ENCODE peak calls at places on chromosomes 7 and 10, in nine cellular contexts. G, B, J, E, W, O, R, Y and A are unnamed samples. For H3K4me1, the result is how much of the 10 kb centered on the place peaks cover.

GRCh38 chr10:124376411-124376810 is 42.3 kb downstream of the OAT start:
- DNase-seq in G (no peak), B (peak), J (no peak), E (no peak), W (no peak), O (no peak), R (no peak), Y (no peak), A (no peak)

GRCh38 chr10:96690755-96691730 is 29.3 kb downstream of the PIK3AP1 start:
- DNase-seq in G (no peak), B (no peak), J (no peak), E (no peak), W (no peak), O (no peak), R (no peak), Y (no peak), A (no peak)

GRCh38 chr7:44388089-44388970 is 62.9 kb upstream of the CAMK2B start:
- DNase-seq in G (no peak), B (no peak), J (no peak), E (no peak), W (no peak), O (peak), R (no peak), Y (peak), A (no peak)

GRCh38 chr7:100673942-100674431 is 447 bp downstream of the GNB2 start:
- DNase-seq in G (peak), B (peak), J (peak), E (peak), W (no peak), O (no peak), R (no peak), Y (no peak), A (peak)

GRCh38 chr10:31101123-31101522 is 69.5 kb upstream of the ZNF438 start:
- DNase-seq in G (no peak), B (no peak), J (no peak), E (no peak), W (no peak), O (peak), R (no peak), Y (no peak), A (peak)

GRCh38 chr10:22681783-22682183 is 32.6 kb downstream of the PIP4K2A start:
- DNase-seq in G (no peak), B (no peak), J (no peak), E (no peak), W (no peak), O (no peak), R (no peak), Y (no peak), A (no peak)

GRCh38 chr10:17835688-17836087 is 26.5 kb downstream of the MRC1 start:
- DNase-seq in G (no peak), B (no peak), J (no peak), E (no peak), W (no peak), O (no peak), R (no peak), Y (no peak), A (no peak)

GRCh38 chr10:4280481-4281206 is 495.6 kb upstream of the KLF6 start:
- DNase-seq in G (no peak), B (no peak), J (no peak), E (peak), W (no peak), O (no peak), R (no peak), Y (no peak), A (no peak)

GRCh38 chr7:119197872-119198527 is 973.5 kb downstream of the ANKRD7 start:
- DNase-seq in G (no peak), B (no peak), J (no peak), E (no peak), W (no peak), O (peak), R (no peak), Y (no peak), A (peak)

GRCh38 chr7:74023037-74023436 is 4.9 kb upstream of the ELN start:
- DNase-seq in G (peak), B (peak), J (no peak), E (peak), W (no peak), O (peak), R (peak), Y (no peak), A (peak)

GRCh38 chr10:127376071-127376470 is 173.0 kb upstream of the NPS start:
- DNase-seq in G (no peak), B (no peak), J (no peak), E (no peak), W (no peak), O (no peak), R (no peak), Y (no peak), A (no peak)

GRCh38 chr7:2725178-2726105 is 37.4 kb downstream of the AMZ1 start:
- DNase-seq in G (peak), B (peak), J (peak), E (peak), W (no peak), O (peak), R (no peak), Y (no peak), A (no peak)

GRCh38 chr10:27637601-27638000 is 108.0 kb downstream of the MKX start:
- DNase-seq in G (no peak), B (no peak), J (no peak), E (no peak), W (no peak), O (no peak), R (no peak), Y (no peak), A (no peak)

GRCh38 chr10:4081691-4082111 is 296.7 kb upstream of the KLF6 start:
- DNase-seq in G (peak), B (no peak), J (no peak), E (peak), W (peak), O (no peak), R (no peak), Y (no peak), A (no peak)

GRCh38 chr7:107037866-107038598 is 6.5 kb upstream of the PRKAR2B start:
- DNase-seq in G (no peak), B (no peak), J (no peak), E (no peak), W (no peak), O (no peak), R (no peak), Y (no peak), A (no peak)

GRCh38 chr10:123994417-123995081 is 98.8 kb downstream of the CHST15 start:
- DNase-seq in G (peak), B (peak), J (peak), E (peak), W (peak), O (peak), R (peak), Y (peak), A (peak)

GRCh38 chr10:32929634-32930033 is 28.4 kb downstream of the ITGB1 start:
- DNase-seq in G (no peak), B (no peak), J (no peak), E (no peak), W (no peak), O (no peak), R (no peak), Y (no peak), A (no peak)

GRCh38 chr10:1659221-1659791 is 78.0 kb downstream of the ADARB2 start:
- DNase-seq in G (no peak), B (no peak), J (no peak), E (no peak), W (no peak), O (no peak), R (no peak), Y (no peak), A (no peak)

GRCh38 chr7:31134246-31135188 is 82.4 kb downstream of the ADCYAP1R1 start:
- DNase-seq in G (peak), B (peak), J (no peak), E (peak), W (peak), O (peak), R (no peak), Y (no peak), A (peak)

GRCh38 chr10:5585517-5586222 is 60.9 kb downstream of the CALML3 start:
- DNase-seq in G (no peak), B (peak), J (peak), E (no peak), W (no peak), O (no peak), R (no peak), Y (no peak), A (peak)

GRCh38 chr10:113473851-113474250 is 79.0 kb upstream of the HABP2 start:
- DNase-seq in G (no peak), B (no peak), J (no peak), E (no peak), W (no peak), O (no peak), R (no peak), Y (no peak), A (no peak)

GRCh38 chr10:102334106-102334505 is 61.4 kb upstream of the NFKB2 start:
- DNase-seq in G (peak), B (no peak), J (no peak), E (no peak), W (no peak), O (peak), R (no peak), Y (no peak), A (peak)

GRCh38 chr10:33240265-33240664 is 94.2 kb downstream of the NRP1 start:
- DNase-seq in G (no peak), B (no peak), J (no peak), E (no peak), W (no peak), O (no peak), R (no peak), Y (no peak), A (no peak)

GRCh38 chr7:17855202-17855601 is 85.1 kb downstream of the SNX13 start:
- DNase-seq in G (no peak), B (no peak), J (no peak), E (no peak), W (no peak), O (no peak), R (no peak), Y (no peak), A (no peak)

GRCh38 chr10:58023341-58024073 is 244.2 kb downstream of the IPMK start:
- DNase-seq in G (no peak), B (no peak), J (no peak), E (no peak), W (no peak), O (no peak), R (no peak), Y (no peak), A (no peak)

GRCh38 chr7:101077303-101078086 is 7.8 kb upstream of the TRIM56 start:
- DNase-seq in G (peak), B (peak), J (peak), E (peak), W (peak), O (peak), R (peak), Y (no peak), A (peak)

GRCh38 chr10:72170263-72170662 is 45.5 kb upstream of the ANAPC16 start:
- DNase-seq in G (no peak), B (no peak), J (no peak), E (no peak), W (peak), O (peak), R (no peak), Y (no peak), A (peak)

GRCh38 chr7:74042746-74043522 is 15.0 kb downstream of the ELN start:
- DNase-seq in G (no peak), B (no peak), J (no peak), E (no peak), W (no peak), O (peak), R (no peak), Y (no peak), A (peak)

GRCh38 chr10:97593423-97593822 is 3.9 kb downstream of the C10orf62 start:
- DNase-seq in G (no peak), B (no peak), J (no peak), E (no peak), W (no peak), O (no peak), R (no peak), Y (no peak), A (no peak)

GRCh38 chr7:152621426-152621825 is 54.5 kb downstream of the XRCC2 start:
- DNase-seq in G (no peak), B (no peak), J (no peak), E (no peak), W (no peak), O (no peak), R (no peak), Y (no peak), A (no peak)

GRCh38 chr7:46160861-46161260 is 239.8 kb upstream of the IGFBP3 start:
- DNase-seq in G (no peak), B (no peak), J (no peak), E (no peak), W (no peak), O (no peak), R (no peak), Y (no peak), A (no peak)

GRCh38 chr10:14604181-14605142 is 170.2 kb downstream of the FAM107B start:
- DNase-seq in G (peak), B (peak), J (peak), E (peak), W (peak), O (peak), R (peak), Y (no peak), A (peak)

GRCh38 chr7:70193514-70193913 is 595.2 kb downstream of the AUTS2 start:
- DNase-seq in G (no peak), B (no peak), J (no peak), E (no peak), W (no peak), O (no peak), R (no peak), Y (no peak), A (peak)

GRCh38 chr7:124155400-124156022 is 122.6 kb upstream of the TMEM229A start:
- DNase-seq in G (no peak), B (no peak), J (no peak), E (no peak), W (no peak), O (no peak), R (no peak), Y (no peak), A (no peak)

GRCh38 chr7:74191231-74191630 is 17.1 kb downstream of the EIF4H start:
- DNase-seq in G (no peak), B (peak), J (peak), E (peak), W (no peak), O (no peak), R (no peak), Y (no peak), A (no peak)

GRCh38 chr7:87933953-87934698 is at the start of gene ADAM22:
- DNase-seq in G (peak), B (peak), J (peak), E (peak), W (peak), O (peak), R (peak), Y (no peak), A (peak)

GRCh38 chr7:84364708-84365107 is 170.1 kb upstream of the SEMA3A start:
- DNase-seq in G (no peak), B (no peak), J (no peak), E (no peak), W (no peak), O (no peak), R (no peak), Y (no peak), A (peak)

GRCh38 chr7:141417506-141417905 is 133.7 kb upstream of the AGK start:
- DNase-seq in G (no peak), B (no peak), J (no peak), E (no peak), W (no peak), O (no peak), R (no peak), Y (no peak), A (no peak)

GRCh38 chr10:20489961-20490360 is 407.1 kb downstream of the NEBL start:
- DNase-seq in G (no peak), B (no peak), J (no peak), E (no peak), W (no peak), O (no peak), R (no peak), Y (no peak), A (no peak)

GRCh38 chr7:134991469-134992339 is 5.4 kb downstream of the AGBL3 start:
- DNase-seq in G (no peak), B (no peak), J (no peak), E (no peak), W (no peak), O (no peak), R (no peak), Y (no peak), A (no peak)

GRCh38 chr7:8144856-8145255 is 117.1 kb downstream of the ICA1 start:
- DNase-seq in G (no peak), B (no peak), J (no peak), E (no peak), W (no peak), O (no peak), R (no peak), Y (no peak), A (no peak)

GRCh38 chr7:8141070-8141469 is 120.9 kb downstream of the ICA1 start:
- DNase-seq in G (no peak), B (no peak), J (no peak), E (no peak), W (no peak), O (no peak), R (no peak), Y (no peak), A (no peak)

GRCh38 chr7:8146156-8146555 is 115.8 kb downstream of the ICA1 start:
- DNase-seq in G (no peak), B (no peak), J (no peak), E (no peak), W (no peak), O (no peak), R (no peak), Y (no peak), A (no peak)

GRCh38 chr7:8147004-8147403 is 115.0 kb downstream of the ICA1 start:
- DNase-seq in G (peak), B (no peak), J (no peak), E (no peak), W (no peak), O (no peak), R (no peak), Y (no peak), A (no peak)

DNA sequence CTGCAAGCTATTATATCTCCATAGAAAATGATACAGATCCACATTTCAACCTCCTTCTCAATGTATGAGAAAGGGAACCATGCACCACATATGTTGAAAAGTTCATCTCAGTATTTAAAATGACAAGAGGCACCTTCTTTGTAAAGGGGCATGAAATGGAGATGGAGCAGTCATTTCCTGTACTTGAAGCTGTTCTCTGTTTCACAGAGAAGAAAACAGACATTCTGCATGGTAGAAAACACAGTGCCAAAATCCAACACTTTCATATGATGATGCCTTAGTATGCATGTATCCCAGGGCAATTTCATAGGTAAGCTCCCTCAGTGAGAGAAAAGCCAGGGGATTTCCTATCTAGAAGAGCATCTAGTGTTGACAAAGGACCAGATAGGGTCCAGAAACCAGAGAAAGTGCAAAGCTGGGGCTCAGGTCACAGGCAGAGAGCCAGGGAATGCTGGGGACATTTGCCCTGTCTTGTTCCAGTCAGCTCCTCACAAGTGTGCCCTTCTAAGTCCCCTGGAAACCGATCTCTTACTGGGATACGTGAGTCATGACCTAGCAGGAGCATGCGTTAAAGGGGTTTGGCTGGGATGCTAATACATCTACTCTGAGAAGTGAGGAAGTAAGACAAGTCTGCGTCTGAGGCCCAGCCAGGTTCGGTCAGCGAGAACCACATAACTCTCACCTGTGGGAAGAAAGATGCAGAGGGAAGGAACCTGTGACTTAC is 118.7 kb downstream of the ICA1 start:
- DNase-seq in G (no peak), B (no peak), J (no peak), E (no peak), W (no peak), O (no peak), R (no peak), Y (no peak), A (no peak)
- TF ChIP-seq POLR2A in G (no peak), B (no peak), J (no peak), E (no peak), W (no peak), O (no peak), R (no peak), Y (no peak), A (no peak)

GRCh38 chr7:139370943-139371313 is 11.2 kb downstream of the LUC7L2 start:
- DNase-seq in G (no peak), B (no peak), J (no peak), E (no peak), W (no peak), O (no peak), R (no peak), Y (no peak), A (no peak)
- H3K4me1 ChIP-seq in G (under half), B (under half), J (half or more), E (under half), W (under half), O (half or more), R (under half), Y (half or more), A (half or more)

GRCh38 chr10:103918053-103918846 is at the start of gene STN1:
- DNase-seq in G (peak), B (peak), J (peak), E (peak), W (peak), O (peak), R (peak), Y (peak), A (peak)
- TF ChIP-seq CTCF in G (peak), B (no peak), J (no peak), E (peak), W (peak), O (no peak), R (no peak), Y (no peak), A (no peak)

GRCh38 chr10:94403823-94404228 is 1.5 kb downstream of the TBC1D12 start:
- DNase-seq in G (no peak), B (no peak), J (no peak), E (no peak), W (no peak), O (no peak), R (no peak), Y (no peak), A (no peak)

GRCh38 chr10:94405406-94405805 is 3.1 kb downstream of the TBC1D12 start:
- DNase-seq in G (no peak), B (no peak), J (no peak), E (no peak), W (no peak), O (no peak), R (no peak), Y (no peak), A (no peak)

GRCh38 chr10:94407668-94408067 is 5.3 kb downstream of the TBC1D12 start:
- DNase-seq in G (no peak), B (no peak), J (no peak), E (no peak), W (no peak), O (no peak), R (no peak), Y (no peak), A (no peak)

GRCh38 chr10:94402204-94403033 is at the start of gene TBC1D12:
- DNase-seq in G (peak), B (peak), J (peak), E (peak), W (peak), O (peak), R (peak), Y (peak), A (peak)

GRCh38 chr10:94403034-94403822 is 887 bp downstream of the TBC1D12 start:
- DNase-seq in G (peak), B (peak), J (peak), E (peak), W (peak), O (peak), R (peak), Y (no peak), A (peak)
- TF ChIP-seq POLR2A in G (peak), B (no peak), J (peak), E (no peak), W (no peak), O (no peak), R (no peak), Y (peak), A (no peak)

GRCh38 chr10:8045728-8046494 is 8.6 kb upstream of the GATA3 start:
- DNase-seq in G (no peak), B (no peak), J (no peak), E (no peak), W (no peak), O (no peak), R (no peak), Y (no peak), A (no peak)
- H3K4me1 ChIP-seq in G (under half), B (under half), J (half or more), E (under half), W (under half), O (under half), R (under half), Y (under half), A (under half)